ENCODE peak calls at places on chromosome 2, in six cellular contexts. X, W, V, N, D and Z are unnamed samples. For H3K4me1, the result is how much of the 10 kb centered on the place peaks cover.

GRCh38 chr2:221915926-221916325 is 343.8 kb upstream of the EPHA4 start:
- DNase-seq in N (no peak), D (no peak), X (no peak), V (no peak), W (no peak), Z (no peak)

GRCh38 chr2:225668606-225669266 is 269.2 kb downstream of the NYAP2 start:
- DNase-seq in N (peak), D (peak), W (no peak), V (peak), X (no peak), Z (no peak)

GRCh38 chr2:48347712-48348111 is 182.2 kb upstream of the STON1 start:
- DNase-seq in W (no peak), V (no peak), X (no peak), D (no peak), N (no peak), Z (no peak)

GRCh38 chr2:240926516-240927389 is 20.6 kb downstream of the CROCC2 start:
- DNase-seq in N (peak), W (peak), X (peak), V (peak), D (peak), Z (peak)

GRCh38 chr2:132632000-132632649 is 37.9 kb downstream of the LYPD1 start:
- DNase-seq in X (no peak), V (peak), D (no peak), N (no peak), W (no peak), Z (peak)

GRCh38 chr2:9333591-9334171 is 89.6 kb downstream of the ITGB1BP1 start:
- DNase-seq in V (peak), W (peak), D (no peak), N (peak), X (no peak), Z (peak)

GRCh38 chr2:180705122-180705521 is 275.3 kb upstream of the UBE2E3 start:
- DNase-seq in X (no peak), N (no peak), D (no peak), V (no peak), W (no peak), Z (no peak)

GRCh38 chr2:20642026-20642971 is 8.6 kb downstream of the HS1BP3 start:
- DNase-seq in V (peak), D (peak), X (peak), W (peak), N (peak), Z (peak)

GRCh38 chr2:191109888-191110287 is 40.9 kb downstream of the STAT4 start:
- DNase-seq in D (no peak), X (no peak), N (no peak), W (no peak), V (no peak), Z (no peak)

GRCh38 chr2:190277234-190278112 is 42.2 kb downstream of the HIBCH start:
- DNase-seq in V (no peak), W (peak), X (no peak), N (no peak), D (peak), Z (peak)

DNA sequence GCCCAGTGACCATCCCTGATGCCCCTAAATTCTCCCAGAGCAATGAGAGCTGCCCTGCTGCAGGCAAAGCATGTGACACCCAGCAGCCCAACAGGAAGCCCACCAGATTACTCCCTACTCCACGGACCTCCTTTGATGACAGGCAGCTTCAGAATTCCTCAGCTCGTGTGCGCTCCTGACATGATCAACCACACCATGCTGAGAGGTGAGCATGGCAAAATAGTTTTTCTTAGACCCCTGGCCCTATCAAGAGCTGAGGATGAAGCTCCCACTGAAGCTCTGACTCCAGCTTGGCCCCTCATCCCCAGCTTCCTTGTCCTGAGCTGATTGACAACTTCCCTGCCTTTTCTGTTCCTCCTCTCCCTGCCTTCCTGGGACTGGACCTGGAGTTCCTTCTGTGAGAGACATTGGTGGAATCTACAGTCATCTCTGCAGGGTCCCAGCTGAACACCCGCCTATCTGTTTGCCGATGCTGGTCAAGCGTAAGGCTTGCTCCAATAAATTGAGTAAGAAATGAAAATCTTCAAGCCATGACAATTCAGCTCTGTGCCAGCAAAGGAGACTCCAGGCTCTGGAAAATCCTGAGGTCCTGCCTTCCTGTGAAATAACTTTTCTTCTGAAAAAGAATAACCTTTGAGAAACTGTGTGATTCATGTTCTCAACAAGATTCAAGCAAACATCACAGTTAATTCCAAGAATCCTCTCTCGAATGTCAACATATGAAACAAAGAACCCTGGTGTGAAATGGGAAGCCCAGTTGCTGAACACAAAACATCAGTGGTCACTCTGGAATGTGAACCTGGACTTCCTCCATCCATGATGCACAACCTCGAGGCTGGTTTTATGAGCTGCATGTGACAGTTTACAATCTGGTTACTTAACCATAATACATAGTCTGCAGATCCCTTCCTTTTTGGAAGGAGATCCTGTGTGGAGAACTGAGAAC is 201.1 kb downstream of the SPP2 start:
- DNase-seq in D (no peak), N (no peak), V (peak), X (no peak), W (no peak), Z (peak)
- H3K4me1 ChIP-seq in D (under half), N (under half), V (under half), X (under half), W (under half), Z (half or more)

DNA sequence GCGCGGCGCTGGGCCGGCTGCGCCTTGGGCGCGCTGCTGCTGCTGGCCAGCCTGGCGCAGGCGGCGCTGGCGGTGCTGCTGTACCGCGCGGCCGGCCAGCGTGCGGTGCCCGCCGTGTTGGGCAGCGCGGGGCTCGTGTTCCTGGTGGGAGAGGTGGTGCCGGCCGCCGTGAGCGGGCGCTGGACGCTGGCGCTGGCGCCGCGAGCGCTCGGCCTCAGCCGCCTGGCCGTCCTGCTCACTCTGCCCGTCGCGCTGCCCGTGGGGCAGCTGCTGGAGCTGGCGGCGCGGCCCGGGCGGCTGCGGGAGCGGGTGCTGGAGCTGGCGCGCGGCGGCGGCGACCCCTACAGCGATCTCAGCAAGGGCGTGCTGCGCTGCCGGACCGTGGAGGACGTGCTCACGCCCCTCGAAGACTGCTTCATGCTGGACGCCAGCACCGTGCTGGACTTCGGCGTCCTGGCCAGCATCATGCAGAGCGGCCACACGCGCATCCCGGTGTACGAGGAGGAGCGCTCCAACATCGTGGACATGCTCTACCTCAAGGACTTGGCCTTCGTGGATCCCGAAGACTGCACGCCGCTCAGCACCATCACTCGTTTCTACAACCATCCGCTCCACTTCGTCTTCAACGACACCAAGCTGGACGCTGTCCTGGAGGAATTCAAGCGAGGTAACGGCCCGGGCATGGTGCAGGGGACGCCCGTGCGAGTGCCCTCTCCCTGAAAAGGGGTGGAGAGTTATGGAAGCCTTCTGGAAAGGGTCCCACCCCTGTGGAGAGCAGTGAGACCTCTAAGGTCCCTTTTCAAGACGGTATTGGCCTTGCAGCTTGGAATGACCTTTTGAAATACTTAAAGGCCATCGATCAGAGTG is 1.0 kb downstream of the CNNM3 start:
- DNase-seq in D (no peak), V (no peak), N (no peak), W (no peak), X (peak), Z (no peak)
- H3K4me1 ChIP-seq in D (half or more), V (under half), N (under half), W (half or more), X (half or more), Z (under half)

DNA sequence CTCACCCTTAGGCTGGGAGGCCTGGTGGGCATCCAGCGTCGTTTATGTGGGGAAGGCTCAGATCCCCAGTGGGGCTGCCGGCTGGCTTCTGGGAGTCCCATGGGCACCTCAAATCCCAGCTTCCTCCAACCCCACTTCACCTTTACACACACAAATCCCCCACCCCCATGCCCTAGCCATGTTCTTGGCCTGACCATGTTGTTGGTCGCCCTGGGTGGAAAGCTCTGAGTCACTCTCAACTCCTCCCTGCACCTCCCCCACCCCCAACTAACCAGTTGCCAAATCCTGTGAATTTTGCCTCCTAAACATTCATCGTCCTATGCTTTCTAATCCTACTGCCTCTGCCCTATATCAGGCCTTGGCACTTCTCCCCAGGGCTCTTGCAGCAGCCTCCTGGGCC is 6.5 kb downstream of the TNS1 start:
- DNase-seq in N (no peak), W (peak), D (no peak), V (peak), X (no peak), Z (peak)
- H3K4me1 ChIP-seq in N (under half), W (half or more), D (under half), V (under half), X (under half), Z (half or more)

DNA sequence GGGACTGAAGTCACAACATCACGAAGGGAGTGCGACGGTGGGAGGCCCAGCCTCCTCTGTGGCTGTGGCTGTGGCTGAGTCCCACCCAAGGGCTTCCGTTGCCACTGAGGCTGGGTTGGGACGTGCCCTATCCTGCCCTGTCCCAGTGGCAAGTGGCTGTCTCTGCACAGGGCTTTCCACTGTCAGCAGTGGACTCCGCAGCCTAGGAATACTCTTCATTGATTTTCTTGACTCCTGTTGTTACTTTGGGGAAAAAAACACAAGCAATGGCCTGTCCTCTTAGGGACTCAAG is 122.7 kb downstream of the RAB3GAP1 start:
- DNase-seq in X (no peak), D (no peak), V (no peak), N (no peak), W (no peak), Z (no peak)
- H3K4me1 ChIP-seq in X (under half), D (under half), V (under half), N (under half), W (under half), Z (under half)

GRCh38 chr2:170368370-170368769 is 190.4 kb downstream of the MYO3B start:
- DNase-seq in V (no peak), N (no peak), W (no peak), D (no peak), X (no peak), Z (no peak)

GRCh38 chr2:170371231-170371630 is 193.3 kb downstream of the MYO3B start:
- DNase-seq in D (no peak), X (no peak), W (no peak), V (no peak), N (no peak), Z (no peak)

GRCh38 chr2:170365686-170366085 is 187.7 kb downstream of the MYO3B start:
- DNase-seq in W (no peak), V (no peak), N (no peak), X (no peak), D (no peak), Z (no peak)

GRCh38 chr2:170369894-170370293 is 191.9 kb downstream of the MYO3B start:
- DNase-seq in D (no peak), W (no peak), X (no peak), N (no peak), V (no peak), Z (no peak)

GRCh38 chr2:170369228-170369627 is 191.3 kb downstream of the MYO3B start:
- DNase-seq in D (no peak), W (no peak), V (no peak), N (no peak), X (no peak), Z (no peak)
- H3K4me1 ChIP-seq in D (under half), W (under half), V (under half), N (under half), X (under half), Z (under half)

GRCh38 chr2:197707316-197708213 is 2.4 kb downstream of the MARS2 start:
- DNase-seq in N (no peak), D (no peak), V (no peak), W (no peak), X (no peak), Z (no peak)
- H3K4me1 ChIP-seq in N (under half), D (under half), V (under half), W (under half), X (half or more), Z (under half)